ENCODE peak calls at places on chromosomes 4 and X, in nine cellular contexts. M is neural progenitor cell; Q is fibroblast of mammary gland; C is BJ; O is CD8-positive, alpha-beta T cell; P is endodermal cell; Y is cardiac fibroblast; T is mesothelial cell of epicardium; V is AG04449. X is an unnamed sample.

GRCh38 chr4:28443786-28444412 is 1583.3 kb downstream of the STIM2 start:
- DNase-seq in M (no peak), Q (peak; percentile 58), C (no peak), O (no peak), P (peak; percentile 78), Y (peak; percentile 28), T (no peak), V (no peak), X (no peak)

GRCh38 chr4:55398966-55399365 is 3.2 kb downstream of the TMEM165 start:
- DNase-seq in M (peak; percentile 20), Q (peak; percentile 33), C (no peak), O (no peak), P (no peak), Y (peak; percentile 29), T (no peak), V (no peak), X (no peak)

GRCh38 chrX:130981836-130982235 is 76.3 kb upstream of the ARHGAP36 start:
- DNase-seq in M (no peak), Q (peak; percentile 5), C (no peak), O (no peak), P (no peak), Y (peak; percentile 2), T (no peak), V (no peak), X (no peak)

GRCh38 chrX:27981349-27981748 is at the start of gene DCAF8L1:
- DNase-seq in M (no peak), Q (no peak), C (no peak), O (no peak), P (no peak), Y (no peak), T (no peak), V (no peak), X (no peak)

GRCh38 chr4:176385601-176386000 is 65.8 kb downstream of the SPCS3 start:
- DNase-seq in M (no peak), Q (no peak), C (no peak), O (no peak), P (no peak), Y (no peak), T (no peak), V (no peak), X (no peak)

GRCh38 chr4:120692964-120693363 is 229.6 kb downstream of the PRDM5 start:
- DNase-seq in M (no peak), Q (peak; percentile 92), C (peak; percentile 38), O (no peak), P (no peak), Y (peak; percentile 95), T (no peak), V (peak; percentile 73), X (no peak)

GRCh38 chr4:101158136-101158485 is 189.2 kb downstream of the PPP3CA start:
- DNase-seq in M (no peak), Q (peak; percentile 64), C (no peak), O (no peak), P (no peak), Y (peak; percentile 62), T (no peak), V (no peak), X (no peak)

GRCh38 chrX:23887448-23887847 is 20.3 kb downstream of the APOO start:
- DNase-seq in M (no peak), Q (no peak), C (no peak), O (no peak), P (no peak), Y (no peak), T (no peak), V (no peak), X (no peak)

GRCh38 chr4:26288308-26288982 is 32.4 kb upstream of the RBPJ start:
- DNase-seq in M (no peak), Q (peak; percentile 63), C (peak; percentile 32), O (no peak), P (no peak), Y (peak; percentile 77), T (no peak), V (no peak), X (no peak)

GRCh38 chr4:8340721-8341680 is 71.4 kb downstream of the HTRA3 start:
- DNase-seq in M (no peak), Q (no peak), C (no peak), O (no peak), P (peak; percentile 31), Y (no peak), T (no peak), V (no peak), X (no peak)

GRCh38 chr4:108512615-108513505 is 107.5 kb upstream of the RPL34 start:
- DNase-seq in M (peak; percentile 72), Q (peak; percentile 59), C (no peak), O (peak; percentile 61), P (peak; percentile 77), Y (peak; percentile 41), T (peak; percentile 63), V (no peak), X (no peak)

GRCh38 chr4:42344260-42344659 is 53.0 kb upstream of the SHISA3 start:
- DNase-seq in M (no peak), Q (no peak), C (no peak), O (no peak), P (no peak), Y (no peak), T (no peak), V (no peak), X (no peak)

GRCh38 chr4:20255823-20256222 is 4.1 kb downstream of the SLIT2 start:
- DNase-seq in M (peak; percentile 31), Q (no peak), C (no peak), O (no peak), P (no peak), Y (peak; percentile 37), T (no peak), V (no peak), X (no peak)

DNA sequence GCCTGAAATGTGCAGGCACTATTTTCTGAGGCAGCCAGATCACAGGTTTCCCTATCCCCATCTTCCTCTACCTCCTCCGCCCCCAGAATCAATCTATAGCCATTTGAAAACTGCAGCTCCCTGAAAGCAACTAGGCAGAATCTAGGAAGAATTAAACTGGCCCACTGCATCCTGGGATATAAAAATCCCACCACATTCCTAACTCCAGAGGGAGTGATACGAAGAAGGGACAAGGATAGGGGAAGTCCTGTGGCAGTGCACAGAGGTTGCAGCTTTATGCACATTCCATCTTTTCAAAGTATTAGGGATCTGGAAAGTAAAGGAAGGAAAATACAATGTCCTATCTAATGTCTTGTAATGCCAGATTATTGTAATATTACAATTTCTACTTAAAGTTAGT is 18.3 kb upstream of the HERC3 start:
- DNase-seq in M (peak; percentile 47), Q (peak; percentile 34), C (no peak), O (no peak), P (peak; percentile 68), Y (peak; percentile 18), T (no peak), V (no peak), X (no peak)
- TF ChIP-seq CTCF in M (peak; percentile 52), Q (peak; percentile 37), C (peak; percentile 34), O (no peak), P (peak; percentile 73), Y (no peak), T (no peak), V (peak; percentile 40), X (peak; percentile 36)

GRCh38 chr4:137545461-137545861 is 13.2 kb upstream of the PCDH18 start:
- DNase-seq in M (peak; percentile 49), Q (peak; percentile 89), C (peak; percentile 42), O (no peak), P (no peak), Y (peak; percentile 54), T (no peak), V (peak; percentile 91), X (no peak)
- TF ChIP-seq CTCF in M (no peak), Q (peak; percentile 26), C (no peak), O (no peak), P (no peak), Y (peak; percentile 7), T (no peak), V (peak; percentile 15), X (peak; percentile 47)

DNA sequence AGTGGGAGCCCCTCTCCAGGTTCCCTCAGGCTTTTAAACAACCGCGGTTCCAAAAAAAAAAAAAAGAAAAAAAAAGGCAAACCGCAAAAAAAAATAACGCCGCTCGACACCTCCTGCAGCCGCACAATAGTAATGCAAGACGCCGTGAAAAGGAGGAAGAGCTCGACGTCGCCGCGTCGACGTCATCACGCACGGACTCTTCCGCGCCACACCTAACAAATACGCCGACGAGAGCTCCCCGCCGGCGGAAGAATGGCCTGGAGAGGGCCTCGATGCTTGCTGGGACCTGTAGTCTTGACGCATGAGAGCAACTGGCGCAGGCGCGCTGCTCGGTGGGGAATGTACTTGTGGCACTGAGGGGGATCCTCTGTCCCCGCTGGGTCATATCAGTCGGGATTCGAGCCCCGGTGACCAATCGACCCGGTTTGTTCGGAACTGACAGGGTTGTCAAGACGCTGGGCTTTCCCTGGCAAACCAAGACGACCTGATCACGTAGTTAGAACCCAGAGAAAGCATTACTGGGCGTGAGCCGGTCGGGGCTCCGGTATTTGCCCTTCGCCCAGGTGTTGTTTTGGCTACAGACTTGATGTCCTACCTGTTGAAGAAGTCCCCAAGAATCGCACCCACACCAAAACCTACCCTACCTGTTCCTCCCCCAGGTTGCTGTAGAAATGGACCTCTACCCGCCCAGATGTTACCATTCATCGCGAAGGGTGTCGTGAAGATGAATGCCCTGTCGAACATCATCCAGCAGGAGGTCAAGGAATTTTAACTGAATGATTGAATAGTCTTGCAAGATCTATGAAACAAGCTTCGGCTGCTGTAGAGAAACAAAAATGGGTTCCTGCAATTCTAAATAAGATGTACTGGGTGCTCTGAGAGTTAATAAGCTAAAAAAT is at the start of gene CBR4:
- DNase-seq in M (peak; percentile 99), Q (peak; percentile 98), C (peak; percentile 93), O (peak; percentile 98), P (peak; percentile 99), Y (peak; percentile 99), T (peak; percentile 92), V (peak; percentile 94), X (peak; percentile 98)
- TF ChIP-seq CTCF in M (peak; percentile 18), Q (peak; percentile 32), C (peak; percentile 44), O (peak; percentile 55), P (peak; percentile 66), Y (peak; percentile 18), T (peak; percentile 50), V (peak; percentile 6), X (peak; percentile 54)

GRCh38 chr4:18071894-18072293 is 50.3 kb upstream of the LCORL start:
- DNase-seq in M (no peak), Q (no peak), C (no peak), O (no peak), P (no peak), Y (no peak), T (no peak), V (no peak), X (no peak)

GRCh38 chr4:18081708-18082107 is 60.2 kb upstream of the LCORL start:
- DNase-seq in M (no peak), Q (no peak), C (no peak), O (no peak), P (no peak), Y (no peak), T (no peak), V (no peak), X (no peak)

GRCh38 chr4:18077808-18078207 is 56.3 kb upstream of the LCORL start:
- DNase-seq in M (no peak), Q (no peak), C (no peak), O (no peak), P (no peak), Y (no peak), T (no peak), V (no peak), X (no peak)

DNA sequence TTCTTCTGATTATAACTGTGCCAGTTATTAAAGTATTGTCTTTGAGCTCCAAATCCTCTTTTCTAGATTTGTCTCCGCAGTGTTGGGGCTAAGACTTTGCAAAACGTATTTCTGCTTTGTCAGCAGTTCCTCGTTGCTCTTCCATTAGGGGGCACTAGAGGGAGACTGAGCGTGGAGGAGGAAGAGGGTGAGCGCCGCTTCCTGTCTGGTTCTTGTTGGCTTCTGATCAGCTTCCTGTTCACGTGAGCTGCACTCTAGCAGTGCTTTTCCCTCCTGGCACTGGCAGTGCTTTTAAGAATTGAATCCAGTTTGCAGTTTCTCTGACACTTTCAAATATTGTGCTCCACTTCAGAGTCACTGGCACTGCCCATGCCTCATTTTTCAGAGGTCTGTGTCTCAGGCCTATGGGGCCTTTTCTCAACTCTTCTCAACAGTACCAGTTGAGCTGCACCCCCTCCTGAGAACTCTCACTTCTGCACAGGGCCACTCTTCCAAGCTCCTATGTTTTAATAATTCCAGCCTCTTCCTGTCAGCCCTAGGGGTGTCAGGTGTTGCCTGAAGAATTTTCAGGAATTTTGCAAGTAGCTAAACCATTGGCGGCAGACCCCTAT is 54.4 kb upstream of the LCORL start:
- DNase-seq in M (peak; percentile 4), Q (peak; percentile 38), C (no peak), O (peak; percentile 49), P (peak; percentile 81), Y (peak; percentile 18), T (no peak), V (no peak), X (no peak)
- TF ChIP-seq CTCF in M (peak; percentile 26), Q (peak; percentile 36), C (no peak), O (peak; percentile 24), P (peak; percentile 67), Y (peak; percentile 35), T (no peak), V (peak; percentile 1), X (peak; percentile 20)